ENCODE peak calls at places on chromosomes 7 and 10, in eight cellular contexts. N is A549, C is transverse colon, O is upper lobe of left lung, E is ovary, U is SK-N-SH, X is tibial nerve, J is esophagus muscularis mucosa. L is an unnamed sample.

GRCh38 chr7:143385891-143386781 is 5.0 kb downstream of the ZYX start:
- DNase-seq in N (no peak), C (no peak), O (peak), E (peak), U (no peak), X (no peak), J (no peak), L (no peak)

GRCh38 chr7:15508258-15508657 is 53.6 kb downstream of the AGMO start:
- DNase-seq in N (no peak), C (no peak), O (no peak), E (no peak), U (no peak), X (no peak), J (no peak), L (no peak)

GRCh38 chr10:12590682-12591642 is 241.6 kb downstream of the CAMK1D start:
- DNase-seq in N (no peak), C (no peak), O (no peak), E (no peak), U (no peak), X (no peak), J (no peak), L (no peak)

GRCh38 chr10:19921300-19922140 is 105.3 kb downstream of the PLXDC2 start:
- DNase-seq in N (no peak), C (no peak), O (no peak), E (no peak), U (no peak), X (no peak), J (no peak), L (no peak)

GRCh38 chr10:24680647-24681475 is 42.8 kb downstream of the ARHGAP21 start:
- DNase-seq in N (no peak), C (no peak), O (no peak), E (no peak), U (no peak), X (no peak), J (no peak), L (no peak)

GRCh38 chr7:145031162-145031561 is 195.3 kb upstream of the TPK1 start:
- DNase-seq in N (no peak), C (no peak), O (no peak), E (no peak), U (no peak), X (no peak), J (no peak), L (no peak)

GRCh38 chr10:101042667-101043355 is 11.8 kb downstream of the SFXN3 start:
- DNase-seq in N (peak), C (peak), O (peak), E (peak), U (peak), X (peak), J (peak), L (peak)

GRCh38 chr7:111025013-111025412 is 65.9 kb upstream of the LRRN3 start:
- DNase-seq in N (no peak), C (no peak), O (no peak), E (no peak), U (no peak), X (no peak), J (no peak), L (no peak)

GRCh38 chr7:92765725-92766124 is 70.6 kb downstream of the CDK6 start:
- DNase-seq in N (no peak), C (no peak), O (no peak), E (no peak), U (no peak), X (no peak), J (no peak), L (no peak)

GRCh38 chr10:89346264-89346971 is 18.6 kb downstream of the IFIT3 start:
- DNase-seq in N (no peak), C (no peak), O (no peak), E (no peak), U (no peak), X (no peak), J (no peak), L (no peak)

GRCh38 chr10:50991496-50992355 is 82.6 kb upstream of the PRKG1 start:
- DNase-seq in N (no peak), C (peak), O (peak), E (peak), U (peak), X (no peak), J (no peak), L (no peak)

GRCh38 chr10:129545257-129545656 is 78.2 kb downstream of the MGMT start:
- DNase-seq in N (no peak), C (no peak), O (no peak), E (no peak), U (no peak), X (no peak), J (no peak), L (no peak)

GRCh38 chr10:99917963-99918825 is 91.6 kb downstream of the DNMBP start:
- DNase-seq in N (no peak), C (peak), O (peak), E (peak), U (peak), X (no peak), J (no peak), L (no peak)

GRCh38 chr10:86188326-86188725 is 178.3 kb downstream of the GRID1 start:
- DNase-seq in N (no peak), C (no peak), O (no peak), E (no peak), U (no peak), X (no peak), J (no peak), L (peak)

GRCh38 chr7:36036590-36036989 is 116.5 kb upstream of the EEPD1 start:
- DNase-seq in N (no peak), C (no peak), O (no peak), E (no peak), U (peak), X (no peak), J (no peak), L (no peak)

GRCh38 chr7:135979674-135980660 is 2.8 kb upstream of the MTPN start:
- DNase-seq in N (no peak), C (no peak), O (no peak), E (no peak), U (no peak), X (no peak), J (no peak), L (no peak)

GRCh38 chr7:116218051-116218645 is 7.8 kb downstream of the TES start:
- DNase-seq in N (no peak), C (no peak), O (no peak), E (no peak), U (peak), X (no peak), J (no peak), L (no peak)

GRCh38 chr7:157501576-157501975 is 164.8 kb downstream of the DNAJB6 start:
- DNase-seq in N (no peak), C (no peak), O (no peak), E (peak), U (no peak), X (no peak), J (no peak), L (no peak)

GRCh38 chr7:38020134-38020533 is 99.7 kb downstream of the EPDR1 start:
- DNase-seq in N (no peak), C (no peak), O (no peak), E (no peak), U (no peak), X (no peak), J (no peak), L (no peak)

GRCh38 chr7:67377939-67378862 is 381.6 kb downstream of the TYW1 start:
- DNase-seq in N (peak), C (peak), O (peak), E (peak), U (peak), X (peak), J (no peak), L (peak)

GRCh38 chr7:1806354-1806753 is 136.3 kb downstream of the ELFN1 start:
- DNase-seq in N (no peak), C (no peak), O (no peak), E (peak), U (no peak), X (no peak), J (peak), L (peak)

GRCh38 chr10:128326251-128326650 is 200.0 kb upstream of the MKI67 start:
- DNase-seq in N (no peak), C (no peak), O (no peak), E (no peak), U (no peak), X (no peak), J (peak), L (no peak)

GRCh38 chr7:22647451-22648257 is 79.3 kb upstream of the IL6 start:
- DNase-seq in N (no peak), C (no peak), O (no peak), E (no peak), U (no peak), X (no peak), J (no peak), L (no peak)

GRCh38 chr7:12244129-12244528 is 33.0 kb downstream of the TMEM106B start:
- DNase-seq in N (peak), C (peak), O (peak), E (no peak), U (peak), X (no peak), J (no peak), L (no peak)

GRCh38 chr10:125264752-125265578 is 104.6 kb upstream of the CTBP2 start:
- DNase-seq in N (no peak), C (no peak), O (no peak), E (no peak), U (no peak), X (no peak), J (no peak), L (no peak)

GRCh38 chr10:24453404-24453830 is 244.5 kb downstream of the KIAA1217 start:
- DNase-seq in N (no peak), C (no peak), O (no peak), E (no peak), U (peak), X (no peak), J (no peak), L (no peak)

GRCh38 chr10:3873728-3874461 is 88.9 kb upstream of the KLF6 start:
- DNase-seq in N (peak), C (no peak), O (no peak), E (no peak), U (peak), X (no peak), J (no peak), L (no peak)

GRCh38 chr10:88114368-88114767 is 250.9 kb downstream of the PTEN start:
- DNase-seq in N (peak), C (peak), O (peak), E (peak), U (peak), X (no peak), J (peak), L (no peak)

GRCh38 chr10:125023862-125024495 is 82.1 kb downstream of the ZRANB1 start:
- DNase-seq in N (no peak), C (peak), O (no peak), E (peak), U (peak), X (peak), J (no peak), L (no peak)

GRCh38 chr10:61688551-61689308 is 26.0 kb downstream of the CABCOCO1 start:
- DNase-seq in N (no peak), C (no peak), O (no peak), E (no peak), U (no peak), X (no peak), J (no peak), L (no peak)

GRCh38 chr7:78620931-78621330 is 822.4 kb downstream of the PHTF2 start:
- DNase-seq in N (no peak), C (no peak), O (no peak), E (no peak), U (no peak), X (no peak), J (no peak), L (no peak)

GRCh38 chr10:31146496-31147219 is 115.0 kb upstream of the ZNF438 start:
- DNase-seq in N (peak), C (no peak), O (no peak), E (peak), U (no peak), X (no peak), J (peak), L (no peak)

GRCh38 chr10:131812736-131813604 is 87.8 kb upstream of the PPP2R2D start:
- DNase-seq in N (no peak), C (no peak), O (no peak), E (no peak), U (peak), X (no peak), J (peak), L (peak)

GRCh38 chr7:155009570-155010157 is 6.7 kb upstream of the PAXIP1 start:
- DNase-seq in N (peak), C (no peak), O (no peak), E (no peak), U (peak), X (no peak), J (no peak), L (no peak)

GRCh38 chr10:47031251-47031952 is 120.2 kb downstream of the PTPN20 start:
- DNase-seq in N (peak), C (no peak), O (peak), E (peak), U (no peak), X (peak), J (no peak), L (peak)

GRCh38 chr10:36725581-36726520 is 399.5 kb upstream of the ANKRD30A start:
- DNase-seq in N (peak), C (no peak), O (no peak), E (no peak), U (peak), X (no peak), J (no peak), L (no peak)

GRCh38 chr7:42770106-42770505 is 141.8 kb downstream of the C7orf25 start:
- DNase-seq in N (no peak), C (no peak), O (no peak), E (no peak), U (no peak), X (no peak), J (no peak), L (no peak)

GRCh38 chr10:123133511-123133910 is 2.3 kb upstream of the HMX3 start:
- DNase-seq in N (no peak), C (no peak), O (no peak), E (no peak), U (no peak), X (no peak), J (no peak), L (no peak)

GRCh38 chr10:123134915-123135414 is 805 bp upstream of the HMX3 start:
- DNase-seq in N (no peak), C (no peak), O (no peak), E (no peak), U (peak), X (no peak), J (no peak), L (no peak)

GRCh38 chr10:123134058-123134914 is 1.5 kb upstream of the HMX3 start:
- DNase-seq in N (no peak), C (no peak), O (no peak), E (no peak), U (no peak), X (no peak), J (no peak), L (no peak)

GRCh38 chr10:123135415-123136141 is at the start of gene HMX3:
- DNase-seq in N (peak), C (no peak), O (no peak), E (no peak), U (peak), X (no peak), J (no peak), L (no peak)

DNA sequence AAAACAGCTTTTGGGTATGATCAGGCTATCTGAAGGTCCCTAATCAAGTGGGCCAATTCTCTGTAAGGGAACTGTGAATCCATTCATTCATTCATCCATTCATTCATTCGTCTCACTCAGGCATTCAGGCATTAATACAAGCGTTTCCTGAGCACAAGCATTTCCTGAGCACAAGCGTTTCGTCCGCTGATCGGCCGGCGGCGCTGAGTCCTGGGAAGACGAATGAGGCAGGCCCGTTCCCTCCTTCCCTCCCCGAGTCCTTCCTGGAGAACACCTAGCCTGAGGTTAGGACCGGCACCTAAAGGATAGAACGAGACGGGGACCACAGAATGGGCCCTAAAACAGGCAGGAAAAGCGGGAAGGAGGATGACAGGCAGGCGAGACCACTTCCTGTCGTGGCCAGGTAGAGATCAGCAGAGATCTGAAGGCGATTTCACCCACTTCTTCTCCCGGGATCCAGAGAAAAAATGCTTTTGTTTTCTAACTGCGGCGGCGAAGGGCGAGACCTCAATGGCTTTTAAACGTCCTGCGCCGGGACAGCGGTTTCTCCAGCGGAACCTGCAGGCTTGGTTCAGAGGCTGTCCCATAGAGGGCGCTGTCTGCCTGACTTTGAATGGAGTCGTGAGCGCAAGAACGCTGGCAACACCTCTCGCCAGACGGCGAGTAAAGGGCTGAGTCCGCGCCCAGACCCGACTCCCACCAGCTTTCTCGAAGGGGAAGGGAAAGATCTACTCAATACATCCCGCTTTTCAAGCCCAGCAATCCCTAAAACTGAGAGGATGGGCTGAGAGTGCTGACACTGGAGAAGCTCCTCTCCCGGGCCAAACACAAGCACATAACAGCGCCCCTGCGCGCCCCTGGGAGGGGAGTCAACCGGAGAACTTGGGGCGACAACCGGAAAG is 2.9 kb upstream of the HMX3 start:
- DNase-seq in N (peak), C (peak), O (peak), E (peak), U (peak), X (peak), J (peak), L (peak)
- TF ChIP-seq EP300 in N (no peak), C (no peak), O (no peak), E (no peak), U (no peak), X (no peak), J (no peak), L (no peak)

DNA sequence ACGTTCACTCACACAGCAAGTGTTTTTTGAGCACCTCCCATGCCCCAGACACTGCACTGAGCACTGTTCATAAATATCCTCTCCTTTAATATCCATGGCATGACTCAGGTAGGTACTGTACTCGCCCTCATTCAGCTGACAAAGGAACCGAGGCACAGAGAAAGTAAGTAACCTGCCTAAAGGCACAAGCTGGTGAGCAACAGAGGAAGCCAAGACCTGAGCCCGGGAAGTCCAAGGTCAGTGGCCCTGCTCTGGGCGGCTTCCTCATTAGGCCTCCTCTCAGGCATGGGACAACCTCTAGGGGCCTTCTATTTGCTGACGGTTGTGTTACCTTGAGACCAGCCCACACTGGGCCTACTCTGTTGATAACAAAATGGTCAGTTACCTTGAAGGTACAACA is 45.1 kb upstream of the EZH2 start:
- DNase-seq in N (no peak), C (no peak), O (no peak), E (no peak), U (no peak), X (no peak), J (no peak), L (no peak)
- H3K4me3 ChIP-seq in N (no peak), C (no peak), O (no peak), E (no peak), U (no peak), X (no peak), J (no peak), L (no peak)

GRCh38 chr10:104445359-104445758 is 91.7 kb downstream of the CFAP58 start:
- DNase-seq in N (no peak), C (no peak), O (no peak), E (no peak), U (no peak), X (no peak), J (no peak), L (no peak)

GRCh38 chr10:104447331-104447730 is 93.7 kb downstream of the CFAP58 start:
- DNase-seq in N (no peak), C (no peak), O (no peak), E (no peak), U (no peak), X (no peak), J (no peak), L (no peak)

GRCh38 chr10:104437226-104437625 is 83.6 kb downstream of the CFAP58 start:
- DNase-seq in N (no peak), C (no peak), O (no peak), E (no peak), U (no peak), X (no peak), J (no peak), L (no peak)

GRCh38 chr10:104440221-104440620 is 86.6 kb downstream of the CFAP58 start:
- DNase-seq in N (no peak), C (no peak), O (no peak), E (no peak), U (no peak), X (no peak), J (no peak), L (no peak)

GRCh38 chr10:104441601-104442000 is 88.0 kb downstream of the CFAP58 start:
- DNase-seq in N (no peak), C (no peak), O (no peak), E (no peak), U (no peak), X (no peak), J (no peak), L (no peak)
- TF ChIP-seq EP300 in N (no peak), C (no peak), O (no peak), E (no peak), U (no peak), X (no peak), J (no peak), L (no peak)

DNA sequence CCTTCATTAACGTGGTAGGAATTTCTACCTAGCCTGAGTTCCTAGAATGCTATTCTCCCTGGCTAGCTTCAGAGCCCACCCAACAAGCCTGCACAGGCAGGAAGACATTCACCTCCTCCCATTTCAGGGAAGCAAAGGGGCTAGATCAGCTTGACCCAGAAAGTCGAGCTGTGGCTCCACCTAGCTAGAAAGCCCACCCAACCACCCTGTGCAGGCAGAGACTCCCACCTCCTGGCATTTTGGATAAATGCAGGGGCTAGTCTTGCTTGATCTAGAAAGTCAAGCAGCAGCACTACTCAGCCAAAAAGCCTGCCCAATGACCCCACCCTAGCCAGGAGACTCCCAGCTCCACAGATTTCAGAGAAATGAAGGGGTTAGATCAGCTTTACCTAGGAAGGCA is 479.5 kb downstream of the SDK1 start:
- DNase-seq in N (no peak), C (no peak), O (no peak), E (no peak), U (no peak), X (no peak), J (no peak), L (no peak)
- H3K4me3 ChIP-seq in N (no peak), C (no peak), O (no peak), E (no peak), U (no peak), X (no peak), J (no peak), L (no peak)